ENCODE peak calls at places on chromosomes 12 and 14, in six cellular contexts. L is GM12878, N is uterus, Q is stomach, F is left ventricle myocardium inferior, O is colonic mucosa. P is an unnamed sample. For H3K4me1, H3K36me3 and H3K27me3, the result is how much of the 10 kb centered on the place peaks cover.

GRCh38 chr14:104219731-104220224 is 81.4 kb downstream of the KIF26A start:
- DNase-seq in L (no peak), N (no peak), Q (no peak), F (no peak), O (no peak), P (no peak)

GRCh38 chr14:96177766-96178377 is 26.8 kb upstream of the BDKRB2 start:
- DNase-seq in L (no peak), N (peak), Q (no peak), F (no peak), O (no peak), P (no peak)

GRCh38 chr12:5168148-5168547 is 124.5 kb downstream of the KCNA5 start:
- DNase-seq in L (no peak), N (no peak), Q (no peak), F (no peak), O (no peak), P (no peak)

GRCh38 chr12:123062682-123063426 is 82.4 kb downstream of the ARL6IP4 start:
- DNase-seq in L (no peak), N (no peak), Q (peak), F (no peak), O (no peak), P (peak)

GRCh38 chr14:39491134-39491541 is 58.9 kb upstream of the FBXO33 start:
- DNase-seq in L (no peak), N (no peak), Q (no peak), F (no peak), O (no peak), P (no peak)

GRCh38 chr14:33728010-33728498 is 222.8 kb downstream of the EGLN3 start:
- DNase-seq in L (no peak), N (no peak), Q (no peak), F (no peak), O (no peak), P (no peak)

GRCh38 chr14:85391455-85391854 is 138.5 kb upstream of the FLRT2 start:
- DNase-seq in L (no peak), N (no peak), Q (no peak), F (no peak), O (no peak), P (no peak)

GRCh38 chr14:99203080-99203479 is 68.9 kb downstream of the BCL11B start:
- DNase-seq in L (no peak), N (no peak), Q (no peak), F (no peak), O (no peak), P (no peak)

GRCh38 chr12:92055877-92056276 is 89.8 kb downstream of the BTG1 start:
- DNase-seq in L (no peak), N (no peak), Q (peak), F (no peak), O (peak), P (no peak)

GRCh38 chr14:99946652-99947489 is 118.4 kb upstream of the EVL start:
- DNase-seq in L (no peak), N (no peak), Q (peak), F (no peak), O (peak), P (no peak)

GRCh38 chr12:93813181-93813580 is 136.0 kb downstream of the CRADD start:
- DNase-seq in L (no peak), N (no peak), Q (no peak), F (no peak), O (no peak), P (no peak)

GRCh38 chr12:65728348-65728912 is 95.9 kb upstream of the HMGA2 start:
- DNase-seq in L (no peak), N (no peak), Q (no peak), F (no peak), O (no peak), P (no peak)

GRCh38 chr14:34081126-34081575 is 130.3 kb upstream of the EGLN3 start:
- DNase-seq in L (no peak), N (no peak), Q (no peak), F (no peak), O (no peak), P (no peak)

DNA sequence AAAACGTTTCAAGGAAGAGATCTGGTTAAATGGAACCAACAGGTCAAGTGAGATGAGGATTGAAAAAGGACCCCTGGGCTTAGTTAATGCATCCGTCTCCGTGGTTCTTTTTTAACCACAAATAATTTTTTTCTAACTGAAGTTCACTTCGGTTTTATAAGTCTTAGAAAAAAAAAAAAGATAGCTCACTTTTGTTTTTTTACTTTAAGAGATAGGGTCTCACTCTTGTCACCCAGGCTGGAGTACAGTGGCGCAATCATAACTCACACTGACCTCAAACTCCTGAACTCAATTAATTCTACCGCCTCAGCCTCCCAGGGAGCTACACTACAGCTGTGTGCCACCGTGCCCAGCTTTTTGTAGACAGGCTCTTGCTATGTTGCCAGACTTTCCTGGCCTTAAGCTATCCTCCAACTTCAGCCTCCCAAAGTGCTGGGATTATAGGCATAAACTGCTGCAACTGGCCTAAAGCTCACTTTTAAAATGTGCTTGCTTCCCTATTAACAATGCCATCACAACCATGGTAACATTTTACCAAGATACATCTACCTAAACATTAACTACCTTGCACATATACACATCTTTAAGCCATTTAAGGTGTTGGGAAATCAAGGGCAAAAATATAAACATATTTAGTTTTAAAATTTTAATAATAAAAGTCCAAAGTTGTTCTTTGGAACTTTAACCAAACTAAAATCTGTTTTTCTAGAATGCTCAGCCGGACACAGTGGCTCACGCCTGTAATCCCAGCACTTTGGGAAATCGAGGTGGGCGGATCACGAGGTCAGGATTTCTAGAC is 11.6 kb downstream of the HNRNPC start:
- DNase-seq in L (no peak), N (no peak), Q (no peak), F (no peak), O (no peak), P (no peak)
- H3K4me1 ChIP-seq in L (under half), N (under half), Q (half or more), F (half or more), O (under half), P (under half)

GRCh38 chr12:110289711-110290078 is 8.6 kb downstream of the ATP2A2 start:
- DNase-seq in L (no peak), N (no peak), Q (no peak), F (no peak), O (no peak), P (no peak)
- H3K36me3 ChIP-seq in L (under half), N (under half), Q (half or more), F (half or more), O (under half), P (under half)

GRCh38 chr12:63302269-63302940 is 151.4 kb upstream of the AVPR1A start:
- DNase-seq in L (peak), N (no peak), Q (no peak), F (no peak), O (no peak), P (no peak)
- H3K27me3 ChIP-seq in L (under half), N (under half), Q (under half), F (under half), O (under half), P (under half)

GRCh38 chr14:60253649-60254048 is 4.6 kb downstream of the PPM1A start:
- DNase-seq in L (no peak), N (no peak), Q (no peak), F (no peak), O (no peak), P (no peak)
- H3K4me1 ChIP-seq in L (under half), N (under half), Q (half or more), F (half or more), O (under half), P (half or more)

DNA sequence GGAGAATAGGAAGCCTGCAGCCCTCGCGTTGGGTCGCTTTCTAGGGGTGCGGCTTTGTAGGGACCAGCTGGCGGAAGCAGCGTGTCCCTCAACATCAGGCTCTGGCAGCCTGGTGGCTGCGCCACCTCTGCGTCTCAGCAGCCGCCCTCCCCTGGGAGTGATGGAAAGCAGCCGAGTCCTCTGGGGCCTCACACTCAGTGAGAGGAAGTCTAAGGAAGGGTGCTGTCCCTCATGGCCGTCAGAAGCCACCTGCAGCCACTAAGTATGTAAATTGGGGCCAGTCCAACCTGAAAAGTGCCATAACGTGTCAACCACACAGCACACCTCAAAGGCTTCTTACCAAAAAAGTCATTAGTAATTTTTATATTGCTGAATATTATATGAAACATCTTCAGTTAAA is 80.3 kb downstream of the WDR20 start:
- DNase-seq in L (peak), N (no peak), Q (no peak), F (no peak), O (no peak), P (no peak)
- H3K36me3 ChIP-seq in L (under half), N (under half), Q (half or more), F (under half), O (under half), P (under half)

GRCh38 chr12:56644654-56645053 is 1.1 kb downstream of the ATP5F1B start:
- DNase-seq in L (no peak), N (no peak), Q (no peak), F (no peak), O (no peak), P (no peak)
- H3K27me3 ChIP-seq in L (under half), N (under half), Q (under half), F (under half), O (under half), P (under half)

P was measured in thoracic aorta.